ENCODE peak calls at places on chromosomes 12 and 14, in five cellular contexts. M is cardiac fibroblast, Q is body of pancreas, J is ovary, G is pancreas. S is an unnamed sample.

GRCh38 chr12:59677857-59678256 is 82.0 kb downstream of the SLC16A7 start:
- DNase-seq in G (peak; percentile 73), J (no peak), Q (peak; percentile 47), M (no peak), S (no peak)

GRCh38 chr12:19898009-19898408 is 458.7 kb downstream of the AEBP2 start:
- DNase-seq in G (no peak), M (no peak), J (no peak), Q (no peak), S (no peak)

GRCh38 chr12:92302041-92302829 is 156.6 kb upstream of the BTG1 start:
- DNase-seq in G (no peak), J (no peak), Q (no peak), M (no peak), S (no peak)

GRCh38 chr12:9906888-9907287 is 25.3 kb downstream of the CLEC2A start:
- DNase-seq in M (no peak), G (no peak), Q (no peak), J (no peak), S (no peak)

GRCh38 chr12:124466200-124467128 is 100.9 kb downstream of the NCOR2 start:
- DNase-seq in J (no peak), Q (peak; percentile 53), M (peak; percentile 83), G (no peak), S (no peak)

GRCh38 chr12:51871126-51871525 is 16.8 kb upstream of the ANKRD33 start:
- DNase-seq in J (no peak), M (no peak), G (no peak), Q (peak; percentile 46), S (no peak)

GRCh38 chr14:51006781-51007211 is 62.5 kb upstream of the PYGL start:
- DNase-seq in M (peak; percentile 64), G (no peak), J (no peak), Q (peak; percentile 11), S (peak; percentile 85)

GRCh38 chr14:21703357-21704339 is 30.0 kb upstream of the OR4E1 start:
- DNase-seq in G (no peak), Q (no peak), M (no peak), J (no peak), S (no peak)

GRCh38 chr12:104569348-104570173 is 112.8 kb downstream of the CHST11 start:
- DNase-seq in Q (peak; percentile 45), M (peak; percentile 34), G (no peak), J (no peak), S (no peak)

GRCh38 chr14:100662850-100663527 is 63.7 kb upstream of the DLK1 start:
- DNase-seq in M (peak; percentile 73), J (peak; percentile 84), Q (peak; percentile 71), G (peak; percentile 70), S (peak; percentile 75)

GRCh38 chr12:71797506-71797905 is 42.1 kb upstream of the TBC1D15 start:
- DNase-seq in G (no peak), M (no peak), J (no peak), Q (no peak), S (no peak)

GRCh38 chr12:59736359-59736758 is 140.5 kb downstream of the SLC16A7 start:
- DNase-seq in J (no peak), G (peak; percentile 36), M (no peak), Q (peak; percentile 76), S (no peak)

GRCh38 chr14:100589760-100590469 is 2.7 kb upstream of the BEGAIN start:
- DNase-seq in M (no peak), G (no peak), Q (no peak), J (peak; percentile 6), S (no peak)

GRCh38 chr12:6275609-6276246 is 34.8 kb upstream of the PLEKHG6 start:
- DNase-seq in G (no peak), M (no peak), J (no peak), Q (no peak), S (no peak)

GRCh38 chr14:59507063-59507751 is 22.9 kb downstream of the JKAMP start:
- DNase-seq in Q (peak; percentile 71), J (peak; percentile 37), M (peak; percentile 61), G (peak; percentile 28), S (peak; percentile 72)

GRCh38 chr12:128606040-128606439 is 217.7 kb downstream of the SLC15A4 start:
- DNase-seq in J (no peak), M (no peak), Q (no peak), G (no peak), S (no peak)

GRCh38 chr12:60394680-60395079 is 798.9 kb downstream of the SLC16A7 start:
- DNase-seq in G (no peak), J (no peak), M (peak; percentile 9), Q (no peak), S (no peak)

GRCh38 chr12:116864371-116865160 is 16.7 kb downstream of the HRK start:
- DNase-seq in Q (no peak), J (no peak), M (peak; percentile 51), G (no peak), S (no peak)

GRCh38 chr12:116863275-116863767 is 17.9 kb downstream of the HRK start:
- DNase-seq in J (no peak), Q (no peak), M (no peak), G (no peak), S (peak; percentile 23)

GRCh38 chr12:116860281-116860680 is 21.0 kb downstream of the HRK start:
- DNase-seq in G (no peak), J (no peak), Q (no peak), M (no peak), S (no peak)

GRCh38 chr12:116862167-116862566 is 19.1 kb downstream of the HRK start:
- DNase-seq in G (no peak), Q (no peak), J (no peak), M (no peak), S (no peak)

GRCh38 chr12:116861331-116861730 is 19.9 kb downstream of the HRK start:
- DNase-seq in G (no peak), J (peak; percentile 25), M (peak; percentile 61), Q (peak; percentile 33), S (peak; percentile 77)
- H3K4me3 ChIP-seq in G (no peak overlapping the region), J (no peak overlapping the region), M (no peak overlapping the region), Q (no peak overlapping the region), S (no peak overlapping the region)

GRCh38 chr14:96256420-96256819 is 410 bp downstream of the BDKRB1 start:
- DNase-seq in Q (no peak), J (no peak), G (no peak), M (no peak), S (no peak)
- TF ChIP-seq CTCF in Q (no peak), J (no peak), G (no peak), M (no peak), S (peak; percentile 39)

DNA sequence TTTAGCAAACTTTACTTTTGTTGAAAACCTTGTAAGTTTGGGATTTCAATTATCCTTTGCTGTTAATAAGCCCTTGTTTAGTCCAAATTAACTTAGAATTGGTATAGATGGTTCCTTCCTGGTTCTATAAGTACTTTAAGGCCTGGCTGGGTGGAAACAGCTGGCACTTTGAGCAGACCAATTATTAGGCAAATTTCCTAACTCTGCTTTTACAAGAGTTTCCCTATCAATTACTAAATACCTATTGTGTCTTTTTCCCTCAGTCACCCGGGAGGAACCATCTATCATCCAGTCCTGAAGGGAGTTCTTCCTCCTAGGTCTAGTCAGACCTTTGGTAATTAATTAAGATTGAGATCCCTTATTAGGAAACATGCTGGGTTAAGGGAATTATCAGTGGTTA is 138.0 kb downstream of the SLC38A6 start:
- DNase-seq in G (no peak), J (no peak), M (no peak), Q (no peak), S (no peak)
- H3K4me3 ChIP-seq in G (no peak overlapping the region), J (no peak overlapping the region), M (no peak overlapping the region), Q (no peak overlapping the region), S (no peak overlapping the region)

GRCh38 chr12:77115471-77115870 is 50.1 kb upstream of the E2F7 start:
- DNase-seq in G (no peak), Q (no peak), M (no peak), J (no peak), S (no peak)
- TF ChIP-seq CTCF in G (no peak), Q (no peak), M (no peak), J (no peak), S (no peak)

DNA sequence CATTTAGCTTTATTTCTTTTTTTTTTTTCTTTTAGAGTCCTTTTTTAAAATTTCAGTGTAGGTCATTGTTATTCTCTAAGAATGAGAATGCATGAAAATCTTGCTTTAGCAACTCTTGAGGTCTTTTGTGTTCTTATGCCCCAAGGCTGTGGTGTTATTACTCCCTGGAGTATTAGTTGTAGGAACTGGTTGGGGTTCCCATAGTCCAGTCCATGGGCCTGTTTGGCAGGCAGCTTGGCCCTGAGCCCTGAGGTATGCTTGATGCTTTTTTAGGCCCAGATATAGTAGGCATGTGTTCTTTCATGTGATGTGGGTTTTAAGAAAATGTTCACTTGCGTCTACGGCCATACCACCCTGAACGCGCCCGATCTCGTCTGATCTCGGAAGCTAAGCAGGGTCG is 1.6 kb downstream of the FAM234B start:
- DNase-seq in J (no peak), M (peak; percentile 26), G (no peak), Q (no peak), S (no peak)
- H3K4me3 ChIP-seq in J (no peak overlapping the region), M (no peak overlapping the region), G (no peak overlapping the region), Q (no peak overlapping the region), S (no peak overlapping the region)

GRCh38 chr14:64340560-64341196 is 46.5 kb upstream of the ESR2 start:
- DNase-seq in Q (no peak), M (no peak), G (no peak), J (no peak), S (no peak)

GRCh38 chr14:64338616-64339316 is 44.6 kb upstream of the ESR2 start:
- DNase-seq in J (peak; percentile 94), M (peak; percentile 99), Q (peak; percentile 99), G (peak; percentile 94), S (peak; percentile 97)

DNA sequence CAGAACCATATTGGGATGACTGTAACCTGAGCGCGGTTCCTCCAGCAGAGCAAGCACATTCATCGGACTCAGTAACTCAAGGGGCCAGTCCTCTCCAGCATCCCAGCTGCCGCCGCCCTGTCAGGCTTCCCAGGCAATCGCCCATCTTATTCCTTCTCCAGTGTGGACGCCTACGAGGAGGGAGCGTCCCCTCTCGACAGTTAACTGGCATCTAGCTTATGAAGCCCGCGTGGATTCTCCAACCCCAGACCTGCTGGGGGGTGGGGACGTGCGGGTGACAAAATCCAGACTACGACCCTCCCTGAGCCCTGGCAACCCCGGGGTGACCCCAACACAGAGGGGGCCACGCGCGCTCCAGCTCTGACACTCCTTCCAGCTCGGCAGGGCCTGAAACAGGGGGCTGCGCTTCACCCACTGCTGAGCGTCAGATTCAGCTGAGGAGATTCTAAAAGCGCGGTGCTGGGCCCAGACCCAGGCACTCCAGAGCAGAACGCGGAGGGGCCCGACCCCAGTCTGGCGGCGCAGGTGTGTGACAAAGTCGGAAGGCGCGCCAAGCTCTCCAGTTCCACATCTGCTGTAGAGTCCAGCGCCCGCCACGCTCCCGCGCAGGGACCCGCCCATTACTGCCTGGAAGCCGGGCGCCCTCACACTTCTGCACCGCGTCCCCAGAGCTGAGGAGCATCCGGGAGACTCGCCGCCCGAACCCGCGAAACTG is 43.9 kb upstream of the ESR2 start:
- DNase-seq in Q (peak; percentile 63), J (peak; percentile 51), M (peak; percentile 58), G (no peak), S (peak; percentile 77)
- TF ChIP-seq CTCF in Q (no peak), J (no peak), M (peak; percentile 6), G (no peak), S (peak; percentile 32)